ENCODE peak calls at places on chromosomes 2 and 18, in five cellular contexts. X is NT2/D1, Z is GM12878, A is HepG2, V is H1. P is an unnamed sample.

GRCh38 chr2:239275871-239276812 is 124.7 kb downstream of the HDAC4 start:
- DNase-seq in X (no peak), V (no peak), Z (no peak), A (no peak), P (no peak)

GRCh38 chr2:142880275-142880674 is 2.8 kb downstream of the KYNU start:
- DNase-seq in X (no peak), A (peak), V (no peak), Z (no peak), P (no peak)

GRCh38 chr2:68121873-68122679 is 35.6 kb upstream of the PNO1 start:
- DNase-seq in A (peak), V (peak), X (peak), Z (peak), P (peak)

GRCh38 chr2:1736997-1737480 is 7.3 kb downstream of the PXDN start:
- DNase-seq in V (no peak), A (no peak), Z (no peak), X (no peak), P (no peak)

GRCh38 chr18:3329871-3330270 is 67.9 kb downstream of the MYL12B start:
- DNase-seq in V (no peak), A (no peak), X (no peak), Z (no peak), P (no peak)

GRCh38 chr2:144331652-144332355 is 188.1 kb downstream of the ZEB2 start:
- DNase-seq in A (no peak), Z (no peak), V (no peak), X (no peak), P (no peak)

GRCh38 chr2:38115216-38116012 is 39.5 kb upstream of the CYP1B1 start:
- DNase-seq in X (peak), Z (peak), A (peak), V (peak), P (peak)

GRCh38 chr2:111161971-111162370 is 41.3 kb downstream of the BCL2L11 start:
- DNase-seq in X (no peak), V (no peak), Z (no peak), A (no peak), P (no peak)

GRCh38 chr2:152396763-152397162 is 61.8 kb downstream of the FMNL2 start:
- DNase-seq in X (no peak), A (no peak), V (no peak), Z (no peak), P (no peak)

GRCh38 chr18:66874812-66875474 is 271.1 kb upstream of the CDH19 start:
- DNase-seq in Z (no peak), X (no peak), V (no peak), A (peak), P (no peak)

GRCh38 chr2:147648471-147648870 is 196.4 kb upstream of the ACVR2A start:
- DNase-seq in A (no peak), V (no peak), Z (no peak), X (no peak), P (no peak)

GRCh38 chr2:178234648-178235047 is 40.3 kb downstream of the OSBPL6 start:
- DNase-seq in X (no peak), V (no peak), A (no peak), Z (no peak), P (no peak)

GRCh38 chr2:36444206-36444605 is 88.6 kb downstream of the CRIM1 start:
- DNase-seq in Z (no peak), V (no peak), A (no peak), X (no peak), P (no peak)

GRCh38 chr2:219969508-219969907 is 342.1 kb downstream of the SLC4A3 start:
- DNase-seq in X (no peak), Z (no peak), V (no peak), A (no peak), P (no peak)

GRCh38 chr2:127181851-127182250 is 38.2 kb downstream of the CYP27C1 start:
- DNase-seq in Z (no peak), X (no peak), A (no peak), V (no peak), P (no peak)

GRCh38 chr2:71583876-71584275 is 130.5 kb downstream of the DYSF start:
- DNase-seq in Z (no peak), X (no peak), A (no peak), V (no peak), P (no peak)

GRCh38 chr2:218995972-218996644 is 2.9 kb upstream of the CRYBA2 start:
- DNase-seq in Z (no peak), V (no peak), A (peak), X (peak), P (peak)

GRCh38 chr18:2396162-2396505 is 175.2 kb downstream of the METTL4 start:
- DNase-seq in X (no peak), A (no peak), V (no peak), Z (no peak), P (no peak)

GRCh38 chr2:8841962-8842361 is 4.5 kb upstream of the KIDINS220 start:
- DNase-seq in V (no peak), A (no peak), Z (no peak), X (no peak), P (no peak)

GRCh38 chr2:74032909-74033261 is 48.2 kb downstream of the TET3 start:
- DNase-seq in V (no peak), A (no peak), Z (peak), X (no peak), P (no peak)

GRCh38 chr2:226327830-226328229 is 471.8 kb downstream of the IRS1 start:
- DNase-seq in V (no peak), Z (no peak), X (no peak), A (no peak), P (no peak)

GRCh38 chr18:5868218-5868904 is 27.0 kb downstream of the TMEM200C start:
- DNase-seq in A (peak), V (no peak), Z (peak), X (peak), P (peak)

GRCh38 chr2:65364054-65364651 is 68.2 kb downstream of the SPRED2 start:
- DNase-seq in V (no peak), A (no peak), X (no peak), Z (no peak), P (no peak)

GRCh38 chr2:15400240-15400826 is 160.8 kb downstream of the NBAS start:
- DNase-seq in A (no peak), V (no peak), X (no peak), Z (no peak), P (no peak)

GRCh38 chr18:12657849-12658829 is at the start of gene SPIRE1:
- DNase-seq in A (peak), X (no peak), Z (no peak), V (no peak), P (peak)

GRCh38 chr2:7940120-7940386 is 741.8 kb upstream of the ID2 start:
- DNase-seq in X (no peak), V (no peak), A (no peak), Z (no peak), P (no peak)

GRCh38 chr2:11175293-11175795 is 20.1 kb downstream of the SLC66A3 start:
- DNase-seq in X (no peak), Z (no peak), V (no peak), A (no peak), P (no peak)

GRCh38 chr2:236254021-236254420 is 10.2 kb downstream of the ASB18 start:
- DNase-seq in X (no peak), Z (no peak), A (no peak), V (no peak), P (no peak)

GRCh38 chr18:62832282-62832681 is 116.9 kb downstream of the PHLPP1 start:
- DNase-seq in Z (no peak), V (no peak), A (no peak), X (no peak), P (no peak)
- TF ChIP-seq SUZ12 in Z (no peak), V (no peak), A (no peak), X (no peak), P (no peak)

GRCh38 chr2:122237506-122237905 is 482.1 kb downstream of the TSN start:
- DNase-seq in V (no peak), A (no peak), X (no peak), Z (no peak), P (no peak)

GRCh38 chr2:122239440-122239839 is 484.0 kb downstream of the TSN start:
- DNase-seq in A (no peak), X (no peak), Z (no peak), V (no peak), P (no peak)

GRCh38 chr2:122238006-122238559 is 482.6 kb downstream of the TSN start:
- DNase-seq in A (no peak), V (no peak), X (no peak), Z (no peak), P (no peak)

GRCh38 chr2:122233372-122233771 is 477.9 kb downstream of the TSN start:
- DNase-seq in A (no peak), X (no peak), V (no peak), Z (no peak), P (no peak)

GRCh38 chr2:122236152-122236892 is 480.9 kb downstream of the TSN start:
- DNase-seq in V (no peak), A (no peak), X (no peak), Z (no peak), P (no peak)
- TF ChIP-seq SUZ12 in V (no peak), A (no peak), X (no peak), Z (no peak), P (no peak)

GRCh38 chr18:20966795-20967194 is 144.8 kb downstream of the ROCK1 start:
- DNase-seq in X (no peak), A (no peak), V (no peak), Z (no peak), P (no peak)

DNA sequence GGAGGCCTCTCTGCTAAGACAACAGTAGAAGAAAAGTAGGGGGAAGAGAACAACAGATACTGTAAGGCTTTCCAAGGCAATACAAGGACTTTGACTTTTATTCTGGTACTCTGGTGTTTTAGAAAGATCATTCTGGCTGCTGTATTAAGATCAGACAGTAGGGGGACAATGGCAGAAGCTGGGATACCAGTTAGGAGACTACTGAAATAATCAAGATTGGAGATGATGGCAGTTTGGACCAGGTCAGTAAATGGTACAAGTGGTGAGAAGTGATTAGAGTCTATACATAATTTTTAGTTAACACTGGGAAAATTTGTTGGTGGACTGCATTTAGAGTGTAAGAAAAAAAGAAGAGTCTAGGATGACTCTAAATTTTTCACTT is 139.7 kb downstream of the ROCK1 start:
- DNase-seq in V (no peak), A (peak), X (no peak), Z (no peak), P (peak)
- TF ChIP-seq SUZ12 in V (no peak), A (no peak), X (no peak), Z (no peak), P (no peak)

GRCh38 chr18:23756590-23757540 is 67.6 kb downstream of the LAMA3 start:
- DNase-seq in V (no peak), X (no peak), A (no peak), Z (no peak), P (no peak)
- TF ChIP-seq SUZ12 in V (no peak), X (no peak), A (no peak), Z (no peak), P (no peak)